ENCODE peak calls at places on chromosomes 7 and 10, in seven cellular contexts. V is HAP-1, N is GM12878, R is breast epithelium, H is stomach, F is astrocyte, Y is IMR-90. T is an unnamed sample. For H3K4me1, the result is how much of the 10 kb centered on the place peaks cover.

GRCh38 chr10:102837230-102837721 is at the start of gene CYP17A1:
- DNase-seq in V (no peak), H (peak), N (no peak), R (no peak), Y (no peak), F (no peak), T (no peak)

GRCh38 chr10:94630017-94630688 is 53.4 kb upstream of the CYP2C18 start:
- DNase-seq in F (peak), V (no peak), N (no peak), R (no peak), H (no peak), Y (peak), T (no peak)

GRCh38 chr7:116592445-116592844 is 67.6 kb downstream of the CAV1 start:
- DNase-seq in R (no peak), F (no peak), N (no peak), H (peak), V (no peak), Y (no peak), T (peak)

GRCh38 chr10:101818958-101819633 is 852 bp upstream of the OGA start:
- DNase-seq in V (no peak), H (no peak), Y (no peak), R (peak), N (no peak), F (no peak), T (peak)

GRCh38 chr7:106129291-106129690 is 17.2 kb upstream of the SYPL1 start:
- DNase-seq in Y (no peak), R (no peak), F (no peak), V (no peak), H (no peak), N (no peak), T (no peak)

GRCh38 chr7:51325231-51325630 is 8.6 kb upstream of the COBL start:
- DNase-seq in H (no peak), F (no peak), R (no peak), N (no peak), Y (no peak), V (no peak), T (no peak)

GRCh38 chr10:110529596-110530011 is 31.9 kb downstream of the DUSP5 start:
- DNase-seq in F (no peak), N (peak), R (no peak), V (no peak), Y (no peak), H (no peak), T (no peak)

GRCh38 chr7:98808751-98809460 is 60.9 kb downstream of the TMEM130 start:
- DNase-seq in F (no peak), Y (no peak), V (no peak), N (no peak), H (no peak), R (no peak), T (no peak)

GRCh38 chr10:2111936-2112335 is 374.6 kb upstream of the ADARB2 start:
- DNase-seq in H (no peak), R (no peak), Y (no peak), N (no peak), F (peak), V (no peak), T (no peak)

GRCh38 chr10:79235765-79236755 is 111.2 kb upstream of the PPIF start:
- DNase-seq in F (no peak), H (no peak), R (no peak), Y (no peak), N (no peak), V (no peak), T (no peak)

GRCh38 chr10:112950714-112951348 is 784 bp downstream of the TCF7L2 start:
- DNase-seq in R (peak), F (peak), H (no peak), V (peak), Y (peak), N (no peak), T (peak)

GRCh38 chr10:72068901-72069446 is 19.4 kb downstream of the SPOCK2 start:
- DNase-seq in H (no peak), V (no peak), Y (no peak), F (no peak), N (no peak), R (no peak), T (no peak)

GRCh38 chr10:48463318-48464003 is 141.4 kb downstream of the ARHGAP22 start:
- DNase-seq in F (no peak), R (peak), Y (no peak), V (no peak), H (peak), N (no peak), T (peak)

GRCh38 chr10:11403116-11403515 is 208.3 kb downstream of the USP6NL start:
- DNase-seq in V (no peak), R (no peak), N (no peak), H (no peak), F (no peak), Y (no peak), T (peak)

GRCh38 chr10:28612877-28613276 is 64.4 kb upstream of the BAMBI start:
- DNase-seq in Y (no peak), N (no peak), F (no peak), V (no peak), R (no peak), H (no peak), T (no peak)

GRCh38 chr10:20625868-20626267 is 271.2 kb downstream of the NEBL start:
- DNase-seq in Y (no peak), R (no peak), V (no peak), H (no peak), F (no peak), N (no peak), T (no peak)

GRCh38 chr10:74153123-74153522 is 2.1 kb downstream of the ADK start:
- DNase-seq in H (no peak), V (peak), Y (peak), F (peak), R (no peak), N (no peak), T (no peak)

GRCh38 chr7:22356010-22356854 is 722 bp downstream of the RAPGEF5 start:
- DNase-seq in F (no peak), V (peak), R (no peak), N (no peak), Y (no peak), H (peak), T (peak)

GRCh38 chr10:79411546-79412495 is 33.6 kb downstream of the ZCCHC24 start:
- DNase-seq in F (no peak), V (no peak), R (no peak), H (no peak), N (no peak), Y (no peak), T (no peak)

GRCh38 chr10:58643029-58643428 is 130.4 kb downstream of the BICC1 start:
- DNase-seq in F (no peak), R (no peak), N (no peak), Y (no peak), V (no peak), H (no peak), T (no peak)

GRCh38 chr7:24334012-24334411 is 50.0 kb downstream of the NPY start:
- DNase-seq in R (no peak), N (no peak), H (no peak), Y (no peak), F (no peak), V (no peak), T (no peak)

GRCh38 chr10:71889388-71889987 is 38.4 kb upstream of the PSAP start:
- DNase-seq in N (no peak), H (no peak), F (no peak), V (no peak), Y (no peak), R (no peak), T (no peak)

GRCh38 chr7:98458090-98458875 is 57.4 kb upstream of the BAIAP2L1 start:
- DNase-seq in Y (no peak), N (no peak), H (no peak), F (no peak), R (no peak), V (no peak), T (no peak)

GRCh38 chr7:44936322-44936721 is 42.5 kb downstream of the MYO1G start:
- DNase-seq in V (no peak), R (no peak), Y (no peak), N (no peak), H (no peak), F (no peak), T (no peak)

GRCh38 chr7:36127075-36127740 is 25.8 kb upstream of the EEPD1 start:
- DNase-seq in V (no peak), Y (peak), F (no peak), N (no peak), R (no peak), H (no peak), T (no peak)

GRCh38 chr7:40966693-40967092 is 736.2 kb downstream of the INHBA start:
- DNase-seq in V (no peak), H (no peak), N (no peak), F (peak), R (no peak), Y (peak), T (no peak)

GRCh38 chr10:27360581-27361172 is 120.1 kb upstream of the ACBD5 start:
- DNase-seq in V (peak), R (peak), Y (peak), H (peak), F (peak), N (peak), T (peak)

GRCh38 chr10:132448248-132448731 is 51.3 kb downstream of the PWWP2B start:
- DNase-seq in V (peak), Y (no peak), H (peak), F (no peak), R (no peak), N (peak), T (peak)

GRCh38 chr7:24781106-24781505 is 23.8 kb upstream of the GSDME start:
- DNase-seq in R (no peak), N (no peak), V (no peak), H (no peak), F (no peak), Y (no peak), T (no peak)

GRCh38 chr10:104777086-104777799 is 136.2 kb downstream of the SORCS3 start:
- DNase-seq in V (no peak), N (no peak), Y (no peak), F (no peak), H (no peak), R (no peak), T (no peak)

GRCh38 chr7:155467846-155468821 is 10.2 kb downstream of the EN2 start:
- DNase-seq in N (no peak), Y (no peak), V (peak), H (no peak), R (no peak), F (no peak), T (no peak)

GRCh38 chr7:155466814-155467675 is 9.1 kb downstream of the EN2 start:
- DNase-seq in N (no peak), Y (no peak), F (no peak), V (no peak), R (no peak), H (no peak), T (no peak)

GRCh38 chr7:155464948-155465739 is 7.2 kb downstream of the EN2 start:
- DNase-seq in R (no peak), F (no peak), V (no peak), H (no peak), N (no peak), Y (no peak), T (no peak)

GRCh38 chr7:155465761-155466141 is 7.8 kb downstream of the EN2 start:
- DNase-seq in V (no peak), R (no peak), Y (no peak), N (no peak), H (no peak), F (no peak), T (no peak)

DNA sequence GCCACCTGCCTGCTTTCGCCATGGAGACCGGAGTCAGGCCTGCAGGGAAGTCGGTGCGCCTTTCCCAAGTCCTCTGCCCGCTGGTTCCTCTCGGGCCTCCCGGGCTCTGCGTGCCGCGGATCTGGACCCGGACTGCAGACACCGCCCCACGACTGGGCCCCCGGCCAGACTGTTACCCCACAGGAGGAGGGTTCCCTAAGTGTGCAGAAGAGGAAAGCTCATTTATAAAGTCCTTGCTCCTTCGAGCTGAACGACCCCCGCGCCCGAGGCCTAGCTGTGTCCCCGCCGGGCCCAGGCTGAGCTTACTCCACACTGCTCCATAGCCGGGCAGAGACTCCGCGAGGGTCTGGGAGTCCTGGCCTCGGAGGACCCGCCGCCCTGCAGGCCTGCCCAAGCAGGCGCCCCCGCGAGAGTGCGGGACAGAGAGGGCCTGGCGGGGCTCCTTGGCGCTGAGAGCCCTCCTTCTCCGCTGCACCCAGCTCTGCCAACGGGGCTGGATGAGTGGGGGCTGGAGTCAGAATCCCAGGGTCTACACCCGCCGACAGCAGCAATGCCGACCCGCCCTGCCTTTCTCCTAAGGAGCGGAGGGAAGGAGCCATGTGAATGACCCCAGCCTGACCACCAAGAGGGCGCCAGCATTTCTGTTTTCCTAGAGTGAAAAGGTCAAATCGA is 8.3 kb downstream of the EN2 start:
- DNase-seq in R (no peak), N (no peak), Y (no peak), F (no peak), V (no peak), H (no peak), T (no peak)
- H3K4me3 ChIP-seq in R (no peak), N (no peak), Y (no peak), F (no peak), V (no peak), H (peak), T (no peak)

DNA sequence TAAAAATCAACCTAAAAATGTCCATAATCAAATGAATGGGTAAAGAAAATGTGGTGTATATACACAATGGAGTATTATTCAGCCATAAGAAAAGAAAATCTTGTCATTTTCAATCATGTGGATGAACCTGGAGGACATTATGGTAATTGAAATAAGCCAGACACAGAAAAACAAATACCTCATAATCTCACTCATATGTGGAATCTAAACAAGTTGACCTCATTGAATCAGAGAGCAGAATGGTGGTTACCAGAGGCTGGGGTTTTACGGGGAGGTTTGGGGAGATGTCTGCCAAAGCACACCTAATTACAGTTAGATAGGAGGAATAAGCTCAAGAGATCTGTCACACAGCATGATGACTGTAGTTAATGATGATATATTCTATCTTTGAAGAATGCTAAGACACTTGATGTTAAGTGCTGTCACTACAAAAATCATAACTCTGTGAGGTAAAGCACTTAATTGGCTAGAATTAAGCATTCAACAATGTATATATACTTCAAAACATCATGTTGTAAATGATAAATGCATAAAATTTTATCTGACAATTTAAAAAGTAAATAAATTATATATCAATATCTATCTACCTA is 39.1 kb upstream of the TNPO3 start:
- DNase-seq in N (no peak), V (no peak), H (no peak), Y (no peak), F (no peak), R (no peak), T (no peak)
- H3K4me1 ChIP-seq in N (under half), V (under half), H (under half), Y (under half), F (under half), R (under half), T (under half)

GRCh38 chr7:16649196-16649595 is 3.2 kb downstream of the BZW2 start:
- DNase-seq in N (no peak), Y (no peak), R (no peak), H (no peak), V (no peak), F (peak), T (no peak)

GRCh38 chr7:16647435-16647960 is 1.5 kb downstream of the BZW2 start:
- DNase-seq in V (no peak), N (no peak), H (no peak), F (peak), R (no peak), Y (peak), T (no peak)

GRCh38 chr7:16650266-16650665 is 4.3 kb downstream of the BZW2 start:
- DNase-seq in N (no peak), H (no peak), F (no peak), R (no peak), V (no peak), Y (no peak), T (no peak)

GRCh38 chr7:16646427-16647081 is 573 bp downstream of the BZW2 start:
- DNase-seq in N (no peak), Y (no peak), V (peak), H (no peak), R (no peak), F (no peak), T (peak)

DNA sequence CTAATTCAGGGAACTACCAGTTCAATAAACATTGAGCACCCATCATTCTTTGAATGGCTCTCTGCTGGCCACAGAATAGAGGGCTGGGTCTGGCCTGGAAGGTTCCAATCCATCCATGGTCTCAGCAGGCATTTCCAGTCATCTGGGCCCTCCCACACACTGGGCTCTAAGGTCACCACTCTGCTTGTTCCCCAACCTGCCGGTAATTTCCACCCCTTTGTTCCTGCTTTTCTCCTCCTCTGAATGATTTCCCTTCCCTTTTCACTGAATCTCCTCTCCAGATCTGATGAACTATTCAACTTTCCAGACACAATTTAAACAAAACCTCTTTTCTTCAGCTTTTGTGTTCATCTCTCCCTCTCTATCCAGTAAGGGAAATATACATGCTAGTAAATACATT is 2.6 kb downstream of the BZW2 start:
- DNase-seq in Y (no peak), N (no peak), V (peak), H (no peak), F (no peak), R (no peak), T (peak)
- H3K4me3 ChIP-seq in Y (no peak), N (no peak), V (no peak), H (peak), F (peak), R (no peak), T (no peak)

GRCh38 chr10:29634764-29635625 is at the start of gene SVIL:
- DNase-seq in H (no peak), N (no peak), Y (peak), R (peak), F (peak), V (no peak), T (peak)

GRCh38 chr10:29635711-29636144 is 957 bp upstream of the SVIL start:
- DNase-seq in F (peak), Y (peak), R (no peak), V (no peak), H (no peak), N (peak), T (peak)

GRCh38 chr10:29636178-29636577 is 1.4 kb upstream of the SVIL start:
- DNase-seq in H (no peak), R (no peak), Y (peak), V (no peak), F (peak), N (peak), T (no peak)

GRCh38 chr10:29634105-29634504 is 666 bp downstream of the SVIL start:
- DNase-seq in H (no peak), R (peak), F (no peak), V (no peak), Y (no peak), N (no peak), T (no peak)

GRCh38 chr10:29637537-29637936 is 2.8 kb upstream of the SVIL start:
- DNase-seq in F (no peak), Y (no peak), N (no peak), R (no peak), V (no peak), H (no peak), T (no peak)
- H3K4me1 ChIP-seq in F (under half), Y (under half), N (under half), R (under half), V (under half), H (under half), T (under half)

GRCh38 chr10:42734537-42734936 is 48.1 kb upstream of the BMS1 start:
- DNase-seq in V (peak), Y (no peak), N (no peak), H (peak), R (no peak), F (no peak), T (no peak)
- H3K4me3 ChIP-seq in V (no peak), Y (no peak), N (no peak), H (no peak), R (no peak), F (no peak), T (no peak)

GRCh38 chr10:128060341-128060851 is 65.8 kb downstream of the MKI67 start:
- DNase-seq in Y (no peak), V (no peak), H (no peak), N (no peak), F (no peak), R (no peak), T (no peak)
- H3K4me1 ChIP-seq in Y (under half), V (under half), H (under half), N (under half), F (under half), R (under half), T (under half)

DNA sequence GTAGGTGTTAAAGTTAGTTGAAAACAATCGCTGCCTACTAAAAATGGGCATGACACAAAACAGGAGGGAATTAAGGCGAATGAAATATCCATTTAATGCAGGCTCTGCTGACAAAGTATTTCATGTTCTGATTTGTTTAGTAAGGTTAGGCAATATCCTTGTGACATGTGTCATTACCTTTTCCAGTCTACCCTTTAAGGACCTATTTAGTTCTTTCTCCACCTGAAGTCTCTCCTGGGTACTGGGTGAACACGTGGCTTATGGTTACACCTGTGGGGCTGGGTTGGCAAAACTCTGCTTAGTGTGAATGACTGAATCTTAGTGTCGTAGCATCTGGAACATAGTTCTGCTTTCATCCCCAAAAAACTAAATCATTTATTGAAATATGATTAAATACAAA is 313.5 kb downstream of the CCDC3 start:
- DNase-seq in V (no peak), N (no peak), Y (no peak), R (no peak), H (no peak), F (no peak), T (no peak)
- H3K4me3 ChIP-seq in V (no peak), N (no peak), Y (no peak), R (no peak), H (no peak), F (no peak), T (no peak)

T was measured in colonic mucosa.